ENCODE peak calls at places on chromosomes 13 and 19, in seven cellular contexts. One of them, this sample, is unnamed.

GRCh38 chr13:75959861-75960481 is 323.8 kb downstream of the LMO7 start:
- DNase-seq in MCF 10A: no peak
- DNase-seq in fibroblast of mammary gland: no peak
- DNase-seq in IMR-90: no peak
- DNase-seq in Calu3: no peak
- DNase-seq in endodermal cell: no peak
- DNase-seq in tibial nerve: no peak
- DNase-seq in this sample: no peak

GRCh38 chr19:13082192-13083007 is 20.3 kb downstream of the LYL1 start:
- DNase-seq in MCF 10A: no peak
- DNase-seq in fibroblast of mammary gland: peak; percentile 55
- DNase-seq in IMR-90: peak; percentile 62
- DNase-seq in Calu3: peak; percentile 74
- DNase-seq in endodermal cell: peak; percentile 85
- DNase-seq in tibial nerve: peak; percentile 46
- DNase-seq in this sample: no peak

GRCh38 chr13:22198001-22198400 is 527.1 kb downstream of the FGF9 start:
- DNase-seq in MCF 10A: no peak
- DNase-seq in fibroblast of mammary gland: no peak
- DNase-seq in IMR-90: no peak
- DNase-seq in Calu3: no peak
- DNase-seq in endodermal cell: no peak
- DNase-seq in tibial nerve: peak; percentile 16
- DNase-seq in this sample: no peak

GRCh38 chr19:3176715-3177501 is 1.7 kb upstream of the S1PR4 start:
- DNase-seq in MCF 10A: peak; percentile 80
- DNase-seq in fibroblast of mammary gland: peak; percentile 65
- DNase-seq in IMR-90: peak; percentile 67
- DNase-seq in Calu3: peak; percentile 69
- DNase-seq in endodermal cell: no peak
- DNase-seq in tibial nerve: no peak
- DNase-seq in this sample: peak; percentile 83

GRCh38 chr19:48990400-48990799 is 2.7 kb downstream of the GYS1 start:
- DNase-seq in MCF 10A: no peak
- DNase-seq in fibroblast of mammary gland: peak; percentile 27
- DNase-seq in IMR-90: no peak
- DNase-seq in Calu3: no peak
- DNase-seq in endodermal cell: no peak
- DNase-seq in tibial nerve: no peak
- DNase-seq in this sample: no peak

GRCh38 chr19:12800873-12801465 is 631 bp downstream of the PRDX2 start:
- DNase-seq in MCF 10A: no peak
- DNase-seq in fibroblast of mammary gland: no peak
- DNase-seq in IMR-90: no peak
- DNase-seq in Calu3: peak; percentile 2
- DNase-seq in endodermal cell: peak; percentile 73
- DNase-seq in tibial nerve: no peak
- DNase-seq in this sample: peak; percentile 43

GRCh38 chr13:25908390-25908789 is 143.4 kb downstream of the SHISA2 start:
- DNase-seq in MCF 10A: no peak
- DNase-seq in fibroblast of mammary gland: no peak
- DNase-seq in IMR-90: no peak
- DNase-seq in Calu3: no peak
- DNase-seq in endodermal cell: no peak
- DNase-seq in tibial nerve: no peak
- DNase-seq in this sample: no peak

GRCh38 chr19:6088677-6089063 is 21.6 kb downstream of the RFX2 start:
- DNase-seq in MCF 10A: peak; percentile 65
- DNase-seq in fibroblast of mammary gland: peak; percentile 76
- DNase-seq in IMR-90: peak; percentile 49
- DNase-seq in Calu3: no peak
- DNase-seq in endodermal cell: no peak
- DNase-seq in tibial nerve: no peak
- DNase-seq in this sample: no peak

GRCh38 chr19:56670401-56670960 is 1.1 kb downstream of the ZNF835 start:
- DNase-seq in MCF 10A: no peak
- DNase-seq in fibroblast of mammary gland: no peak
- DNase-seq in IMR-90: no peak
- DNase-seq in Calu3: no peak
- DNase-seq in endodermal cell: no peak
- DNase-seq in tibial nerve: no peak
- DNase-seq in this sample: no peak

GRCh38 chr19:30097746-30098280 is 155.8 kb downstream of the URI1 start:
- DNase-seq in MCF 10A: no peak
- DNase-seq in fibroblast of mammary gland: no peak
- DNase-seq in IMR-90: no peak
- DNase-seq in Calu3: no peak
- DNase-seq in endodermal cell: no peak
- DNase-seq in tibial nerve: no peak
- DNase-seq in this sample: no peak

GRCh38 chr13:38350114-38350617 is 515 bp downstream of the UFM1 start:
- DNase-seq in MCF 10A: peak; percentile 60
- DNase-seq in fibroblast of mammary gland: peak; percentile 53
- DNase-seq in IMR-90: peak; percentile 50
- DNase-seq in Calu3: peak; percentile 58
- DNase-seq in endodermal cell: no peak
- DNase-seq in tibial nerve: peak; percentile 59
- DNase-seq in this sample: peak; percentile 78

GRCh38 chr19:43499042-43499441 is 5.5 kb downstream of the PHLDB3 start:
- DNase-seq in MCF 10A: no peak
- DNase-seq in fibroblast of mammary gland: no peak
- DNase-seq in IMR-90: no peak
- DNase-seq in Calu3: no peak
- DNase-seq in endodermal cell: no peak
- DNase-seq in tibial nerve: no peak
- DNase-seq in this sample: no peak

GRCh38 chr13:110376120-110376519 is 69.0 kb downstream of the COL4A2 start:
- DNase-seq in MCF 10A: no peak
- DNase-seq in fibroblast of mammary gland: no peak
- DNase-seq in IMR-90: no peak
- DNase-seq in Calu3: no peak
- DNase-seq in endodermal cell: no peak
- DNase-seq in tibial nerve: no peak
- DNase-seq in this sample: no peak

GRCh38 chr19:33306853-33307792 is 4.8 kb upstream of the CEBPA start:
- DNase-seq in MCF 10A: no peak
- DNase-seq in fibroblast of mammary gland: no peak
- DNase-seq in IMR-90: no peak
- DNase-seq in Calu3: no peak
- DNase-seq in endodermal cell: no peak
- DNase-seq in tibial nerve: no peak
- DNase-seq in this sample: no peak

GRCh38 chr19:34365463-34366401 is 736 bp downstream of the GPI start:
- DNase-seq in MCF 10A: peak; percentile 47
- DNase-seq in fibroblast of mammary gland: peak; percentile 45
- DNase-seq in IMR-90: peak; percentile 32
- DNase-seq in Calu3: peak; percentile 39
- DNase-seq in endodermal cell: peak; percentile 72
- DNase-seq in tibial nerve: no peak
- DNase-seq in this sample: no peak

GRCh38 chr19:34989248-34989797 is 10.8 kb upstream of the GRAMD1A start:
- DNase-seq in MCF 10A: no peak
- DNase-seq in fibroblast of mammary gland: no peak
- DNase-seq in IMR-90: no peak
- DNase-seq in Calu3: no peak
- DNase-seq in endodermal cell: no peak
- DNase-seq in tibial nerve: no peak
- DNase-seq in this sample: no peak

GRCh38 chr19:44807652-44808462 is 1.0 kb upstream of the BCAM start:
- DNase-seq in MCF 10A: peak; percentile 48
- DNase-seq in fibroblast of mammary gland: peak; percentile 43
- DNase-seq in IMR-90: peak; percentile 34
- DNase-seq in Calu3: peak; percentile 66
- DNase-seq in endodermal cell: peak; percentile 98
- DNase-seq in tibial nerve: peak; percentile 27
- DNase-seq in this sample: no peak

GRCh38 chr19:6271721-6272410 is 7.9 kb downstream of the MLLT1 start:
- DNase-seq in MCF 10A: no peak
- DNase-seq in fibroblast of mammary gland: peak; percentile 67
- DNase-seq in IMR-90: peak; percentile 74
- DNase-seq in Calu3: no peak
- DNase-seq in endodermal cell: peak; percentile 53
- DNase-seq in tibial nerve: peak; percentile 63
- DNase-seq in this sample: no peak

GRCh38 chr13:23748109-23748508 is 141.1 kb downstream of the MIPEP start:
- DNase-seq in MCF 10A: no peak
- DNase-seq in fibroblast of mammary gland: no peak
- DNase-seq in IMR-90: peak; percentile 51
- DNase-seq in Calu3: no peak
- DNase-seq in endodermal cell: no peak
- DNase-seq in tibial nerve: no peak
- DNase-seq in this sample: no peak

GRCh38 chr19:22286151-22286810 is at the start of gene ZNF729:
- DNase-seq in MCF 10A: no peak
- DNase-seq in fibroblast of mammary gland: no peak
- DNase-seq in IMR-90: no peak
- DNase-seq in Calu3: no peak
- DNase-seq in endodermal cell: no peak
- DNase-seq in tibial nerve: no peak
- DNase-seq in this sample: no peak

GRCh38 chr13:71240906-71241305 is 626.1 kb downstream of the DACH1 start:
- DNase-seq in MCF 10A: peak; percentile 3
- DNase-seq in fibroblast of mammary gland: no peak
- DNase-seq in IMR-90: no peak
- DNase-seq in Calu3: no peak
- DNase-seq in endodermal cell: peak; percentile 39
- DNase-seq in tibial nerve: no peak
- DNase-seq in this sample: peak; percentile 1
- TF ChIP-seq CTCF in MCF 10A: peak; percentile 28
- TF ChIP-seq CTCF in fibroblast of mammary gland: no peak
- TF ChIP-seq CTCF in IMR-90: peak; percentile 19
- TF ChIP-seq CTCF in Calu3: no peak
- TF ChIP-seq CTCF in endodermal cell: peak; percentile 77
- TF ChIP-seq CTCF in tibial nerve: peak; percentile 15
- TF ChIP-seq CTCF in this sample: no peak

DNA sequence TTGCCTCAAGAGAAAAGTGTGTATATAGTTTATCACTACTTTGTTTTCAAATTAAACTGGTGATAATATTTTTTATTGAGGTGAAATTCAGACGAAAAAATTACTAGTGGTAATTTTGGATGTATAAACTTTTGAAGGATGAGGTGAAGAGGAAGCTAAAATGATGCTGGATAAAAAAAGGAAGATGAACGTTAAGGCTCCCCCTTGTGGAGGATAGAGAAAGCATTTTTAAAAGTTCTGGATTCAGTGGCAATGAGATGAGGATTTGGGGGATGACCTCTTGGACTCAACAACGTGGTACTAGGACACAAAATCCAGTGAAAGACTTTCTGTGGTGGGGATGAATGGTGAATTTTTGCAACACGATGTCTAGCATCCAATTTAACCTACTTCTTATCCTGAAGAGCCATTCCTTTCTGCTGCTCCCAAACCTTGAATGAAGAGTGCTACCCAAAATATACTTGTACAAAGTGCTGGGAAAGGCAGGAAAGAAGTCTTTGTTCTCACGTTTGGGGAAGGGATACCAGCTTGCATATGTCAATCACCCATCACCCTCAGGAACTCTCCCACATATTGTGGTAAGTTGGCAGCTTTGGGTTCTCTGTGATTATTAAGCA is 7.3 kb upstream of the SIGLEC5 start:
- DNase-seq in MCF 10A: peak; percentile 28
- DNase-seq in fibroblast of mammary gland: peak; percentile 2
- DNase-seq in IMR-90: no peak
- DNase-seq in Calu3: no peak
- DNase-seq in endodermal cell: no peak
- DNase-seq in tibial nerve: no peak
- DNase-seq in this sample: no peak
- TF ChIP-seq CTCF in MCF 10A: peak; percentile 26
- TF ChIP-seq CTCF in fibroblast of mammary gland: peak; percentile 44
- TF ChIP-seq CTCF in IMR-90: peak; percentile 28
- TF ChIP-seq CTCF in Calu3: no peak
- TF ChIP-seq CTCF in endodermal cell: peak; percentile 72
- TF ChIP-seq CTCF in tibial nerve: no peak
- TF ChIP-seq CTCF in this sample: peak; percentile 65

GRCh38 chr13:30804474-30804873 is 69.1 kb downstream of the ALOX5AP start:
- DNase-seq in MCF 10A: no peak
- DNase-seq in fibroblast of mammary gland: no peak
- DNase-seq in IMR-90: no peak
- DNase-seq in Calu3: no peak
- DNase-seq in endodermal cell: no peak
- DNase-seq in tibial nerve: no peak
- DNase-seq in this sample: no peak
- TF ChIP-seq CTCF in MCF 10A: no peak
- TF ChIP-seq CTCF in fibroblast of mammary gland: peak; percentile 23
- TF ChIP-seq CTCF in IMR-90: peak; percentile 21
- TF ChIP-seq CTCF in Calu3: no peak
- TF ChIP-seq CTCF in endodermal cell: peak; percentile 71
- TF ChIP-seq CTCF in tibial nerve: no peak
- TF ChIP-seq CTCF in this sample: no peak

GRCh38 chr13:48475230-48475629 is 57.6 kb downstream of the RCBTB2 start:
- DNase-seq in MCF 10A: no peak
- DNase-seq in fibroblast of mammary gland: no peak
- DNase-seq in IMR-90: no peak
- DNase-seq in Calu3: no peak
- DNase-seq in endodermal cell: no peak
- DNase-seq in tibial nerve: no peak
- DNase-seq in this sample: no peak
- TF ChIP-seq CTCF in MCF 10A: no peak
- TF ChIP-seq CTCF in fibroblast of mammary gland: no peak
- TF ChIP-seq CTCF in IMR-90: no peak
- TF ChIP-seq CTCF in Calu3: no peak
- TF ChIP-seq CTCF in endodermal cell: peak; percentile 33
- TF ChIP-seq CTCF in tibial nerve: no peak
- TF ChIP-seq CTCF in this sample: no peak